ENCODE peak calls at places on chromosome 13, in eight cellular contexts. One of them, this sample, is unnamed.

GRCh38 chr13:51801631-51802099 is 2.3 kb downstream of the DHRS12 start:
- DNase-seq in sigmoid colon: peak
- DNase-seq in breast epithelium: peak
- DNase-seq in HCT116: no peak
- DNase-seq in stomach: peak
- DNase-seq in prostate gland: peak
- DNase-seq in upper lobe of left lung: no peak
- DNase-seq in transverse colon: peak
- DNase-seq in this sample: no peak

GRCh38 chr13:73001971-73002370 is 56.8 kb upstream of the KLF5 start:
- DNase-seq in HCT116: no peak
- DNase-seq in transverse colon: no peak
- DNase-seq in stomach: no peak
- DNase-seq in prostate gland: no peak
- DNase-seq in sigmoid colon: no peak
- DNase-seq in upper lobe of left lung: no peak
- DNase-seq in breast epithelium: no peak
- DNase-seq in this sample: no peak

GRCh38 chr13:48263196-48263595 is 30.2 kb downstream of the ITM2B start:
- DNase-seq in breast epithelium: no peak
- DNase-seq in transverse colon: no peak
- DNase-seq in prostate gland: no peak
- DNase-seq in stomach: no peak
- DNase-seq in upper lobe of left lung: no peak
- DNase-seq in sigmoid colon: no peak
- DNase-seq in HCT116: no peak
- DNase-seq in this sample: no peak

GRCh38 chr13:102729560-102730275 is 34.9 kb upstream of the METTL21C start:
- DNase-seq in transverse colon: no peak
- DNase-seq in sigmoid colon: no peak
- DNase-seq in stomach: no peak
- DNase-seq in upper lobe of left lung: no peak
- DNase-seq in prostate gland: no peak
- DNase-seq in breast epithelium: no peak
- DNase-seq in HCT116: no peak
- DNase-seq in this sample: no peak

GRCh38 chr13:36115306-36115705 is 15.9 kb downstream of the DCLK1 start:
- DNase-seq in upper lobe of left lung: no peak
- DNase-seq in HCT116: no peak
- DNase-seq in transverse colon: no peak
- DNase-seq in stomach: no peak
- DNase-seq in breast epithelium: no peak
- DNase-seq in prostate gland: no peak
- DNase-seq in sigmoid colon: no peak
- DNase-seq in this sample: no peak

GRCh38 chr13:63367522-63368198 is 1952.0 kb upstream of the PCDH20 start:
- DNase-seq in HCT116: no peak
- DNase-seq in sigmoid colon: no peak
- DNase-seq in transverse colon: no peak
- DNase-seq in breast epithelium: no peak
- DNase-seq in prostate gland: no peak
- DNase-seq in upper lobe of left lung: no peak
- DNase-seq in stomach: no peak
- DNase-seq in this sample: no peak

GRCh38 chr13:55714120-55714519 is 1426.6 kb upstream of the PRR20A start:
- DNase-seq in stomach: no peak
- DNase-seq in transverse colon: no peak
- DNase-seq in HCT116: no peak
- DNase-seq in prostate gland: no peak
- DNase-seq in breast epithelium: no peak
- DNase-seq in upper lobe of left lung: no peak
- DNase-seq in sigmoid colon: no peak
- DNase-seq in this sample: no peak

GRCh38 chr13:31209172-31209818 is 9.5 kb downstream of the B3GLCT start:
- DNase-seq in upper lobe of left lung: no peak
- DNase-seq in stomach: peak
- DNase-seq in prostate gland: peak
- DNase-seq in transverse colon: peak
- DNase-seq in sigmoid colon: peak
- DNase-seq in breast epithelium: no peak
- DNase-seq in HCT116: no peak
- DNase-seq in this sample: no peak

GRCh38 chr13:52428295-52428694 is 22.1 kb downstream of the VPS36 start:
- DNase-seq in stomach: peak
- DNase-seq in breast epithelium: no peak
- DNase-seq in sigmoid colon: no peak
- DNase-seq in upper lobe of left lung: no peak
- DNase-seq in HCT116: no peak
- DNase-seq in prostate gland: no peak
- DNase-seq in transverse colon: no peak
- DNase-seq in this sample: no peak

GRCh38 chr13:87311165-87311564 is 360.0 kb upstream of the SLITRK5 start:
- DNase-seq in sigmoid colon: no peak
- DNase-seq in stomach: no peak
- DNase-seq in upper lobe of left lung: no peak
- DNase-seq in HCT116: no peak
- DNase-seq in prostate gland: no peak
- DNase-seq in transverse colon: no peak
- DNase-seq in breast epithelium: no peak
- DNase-seq in this sample: no peak

GRCh38 chr13:39406688-39407087 is 196.3 kb downstream of the LHFPL6 start:
- DNase-seq in stomach: no peak
- DNase-seq in HCT116: no peak
- DNase-seq in transverse colon: no peak
- DNase-seq in prostate gland: no peak
- DNase-seq in sigmoid colon: no peak
- DNase-seq in upper lobe of left lung: no peak
- DNase-seq in breast epithelium: no peak
- DNase-seq in this sample: no peak

GRCh38 chr13:22235285-22235949 is 564.5 kb downstream of the FGF9 start:
- DNase-seq in prostate gland: no peak
- DNase-seq in HCT116: peak
- DNase-seq in upper lobe of left lung: no peak
- DNase-seq in stomach: no peak
- DNase-seq in sigmoid colon: no peak
- DNase-seq in breast epithelium: no peak
- DNase-seq in transverse colon: no peak
- DNase-seq in this sample: no peak

GRCh38 chr13:45436953-45437352 is 18.8 kb upstream of the SLC25A30 start:
- DNase-seq in sigmoid colon: no peak
- DNase-seq in transverse colon: no peak
- DNase-seq in HCT116: no peak
- DNase-seq in upper lobe of left lung: no peak
- DNase-seq in stomach: no peak
- DNase-seq in breast epithelium: no peak
- DNase-seq in prostate gland: no peak
- DNase-seq in this sample: no peak

GRCh38 chr13:48493851-48494250 is 39.0 kb downstream of the RCBTB2 start:
- DNase-seq in prostate gland: peak
- DNase-seq in sigmoid colon: no peak
- DNase-seq in HCT116: no peak
- DNase-seq in transverse colon: no peak
- DNase-seq in stomach: no peak
- DNase-seq in breast epithelium: no peak
- DNase-seq in upper lobe of left lung: no peak
- DNase-seq in this sample: no peak

GRCh38 chr13:40563350-40564125 is 102.9 kb downstream of the FOXO1 start:
- DNase-seq in stomach: no peak
- DNase-seq in sigmoid colon: no peak
- DNase-seq in upper lobe of left lung: no peak
- DNase-seq in HCT116: no peak
- DNase-seq in transverse colon: no peak
- DNase-seq in breast epithelium: no peak
- DNase-seq in prostate gland: no peak
- DNase-seq in this sample: no peak

GRCh38 chr13:40553356-40553755 is 113.1 kb downstream of the FOXO1 start:
- DNase-seq in stomach: no peak
- DNase-seq in prostate gland: no peak
- DNase-seq in transverse colon: no peak
- DNase-seq in HCT116: no peak
- DNase-seq in sigmoid colon: no peak
- DNase-seq in breast epithelium: no peak
- DNase-seq in upper lobe of left lung: no peak
- DNase-seq in this sample: no peak

GRCh38 chr13:40562975-40563349 is 103.5 kb downstream of the FOXO1 start:
- DNase-seq in transverse colon: no peak
- DNase-seq in upper lobe of left lung: peak
- DNase-seq in HCT116: no peak
- DNase-seq in sigmoid colon: no peak
- DNase-seq in breast epithelium: no peak
- DNase-seq in stomach: no peak
- DNase-seq in prostate gland: no peak
- DNase-seq in this sample: no peak

GRCh38 chr13:40559915-40560314 is 106.5 kb downstream of the FOXO1 start:
- DNase-seq in stomach: no peak
- DNase-seq in upper lobe of left lung: no peak
- DNase-seq in sigmoid colon: no peak
- DNase-seq in prostate gland: no peak
- DNase-seq in HCT116: no peak
- DNase-seq in breast epithelium: no peak
- DNase-seq in transverse colon: no peak
- DNase-seq in this sample: no peak

GRCh38 chr13:40558656-40559055 is 107.8 kb downstream of the FOXO1 start:
- DNase-seq in prostate gland: no peak
- DNase-seq in upper lobe of left lung: no peak
- DNase-seq in stomach: no peak
- DNase-seq in HCT116: no peak
- DNase-seq in breast epithelium: no peak
- DNase-seq in transverse colon: no peak
- DNase-seq in sigmoid colon: no peak
- DNase-seq in this sample: no peak
- TF ChIP-seq POLR2A in prostate gland: no peak
- TF ChIP-seq POLR2A in upper lobe of left lung: no peak
- TF ChIP-seq POLR2A in stomach: no peak
- TF ChIP-seq POLR2A in HCT116: no peak
- TF ChIP-seq POLR2A in breast epithelium: no peak
- TF ChIP-seq POLR2A in transverse colon: no peak
- TF ChIP-seq POLR2A in sigmoid colon: no peak
- TF ChIP-seq POLR2A in this sample: no peak

GRCh38 chr13:114033541-114034315 is 59.9 kb upstream of the C13orf46 start:
- DNase-seq in upper lobe of left lung: peak
- DNase-seq in breast epithelium: no peak
- DNase-seq in transverse colon: no peak
- DNase-seq in stomach: no peak
- DNase-seq in prostate gland: no peak
- DNase-seq in sigmoid colon: no peak
- DNase-seq in HCT116: no peak
- DNase-seq in this sample: no peak

GRCh38 chr13:114031631-114032030 is 57.8 kb upstream of the C13orf46 start:
- DNase-seq in stomach: no peak
- DNase-seq in HCT116: no peak
- DNase-seq in prostate gland: no peak
- DNase-seq in upper lobe of left lung: peak
- DNase-seq in transverse colon: no peak
- DNase-seq in breast epithelium: no peak
- DNase-seq in sigmoid colon: no peak
- DNase-seq in this sample: no peak

GRCh38 chr13:114029866-114030625 is 56.2 kb upstream of the C13orf46 start:
- DNase-seq in upper lobe of left lung: peak
- DNase-seq in HCT116: no peak
- DNase-seq in prostate gland: no peak
- DNase-seq in transverse colon: no peak
- DNase-seq in sigmoid colon: no peak
- DNase-seq in stomach: no peak
- DNase-seq in breast epithelium: no peak
- DNase-seq in this sample: no peak

GRCh38 chr13:114030666-114031610 is 57.1 kb upstream of the C13orf46 start:
- DNase-seq in HCT116: no peak
- DNase-seq in prostate gland: no peak
- DNase-seq in stomach: no peak
- DNase-seq in upper lobe of left lung: peak
- DNase-seq in breast epithelium: no peak
- DNase-seq in transverse colon: no peak
- DNase-seq in sigmoid colon: no peak
- DNase-seq in this sample: no peak

DNA sequence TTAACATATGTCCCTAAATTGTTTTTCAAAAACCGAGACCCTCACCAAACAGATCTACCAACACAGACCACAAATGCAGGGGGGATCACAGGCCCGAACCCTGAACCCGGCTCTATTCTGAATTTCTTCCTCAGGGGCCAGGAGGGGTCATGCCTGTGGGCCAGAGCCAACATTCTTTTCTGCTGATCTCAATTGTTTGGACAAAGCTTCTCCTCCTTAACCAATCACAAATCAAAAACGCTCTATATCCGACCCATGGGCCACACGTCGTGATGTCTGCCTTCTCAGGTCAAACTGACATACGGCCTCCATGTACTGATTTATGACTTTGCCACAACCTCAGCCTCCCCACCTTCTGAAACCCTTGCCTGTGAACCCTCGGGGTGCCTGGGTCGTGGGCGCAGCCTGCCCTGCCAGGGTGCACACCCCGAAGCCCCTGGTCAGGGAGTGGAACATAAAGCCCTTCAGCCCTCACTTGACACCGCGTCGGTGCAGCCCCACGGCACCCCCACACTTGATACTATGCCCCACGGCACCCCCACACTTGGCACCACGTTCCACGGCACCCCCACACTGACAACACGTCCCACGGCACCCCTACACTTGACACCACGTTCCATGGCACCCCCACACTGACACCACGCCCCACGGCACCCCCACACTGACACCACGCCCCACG is 58.4 kb upstream of the C13orf46 start:
- DNase-seq in sigmoid colon: no peak
- DNase-seq in prostate gland: no peak
- DNase-seq in upper lobe of left lung: peak
- DNase-seq in transverse colon: no peak
- DNase-seq in breast epithelium: no peak
- DNase-seq in HCT116: no peak
- DNase-seq in stomach: no peak
- DNase-seq in this sample: no peak
- TF ChIP-seq POLR2AphosphoS5 in sigmoid colon: no peak
- TF ChIP-seq POLR2AphosphoS5 in prostate gland: no peak
- TF ChIP-seq POLR2AphosphoS5 in upper lobe of left lung: no peak
- TF ChIP-seq POLR2AphosphoS5 in transverse colon: no peak
- TF ChIP-seq POLR2AphosphoS5 in breast epithelium: no peak
- TF ChIP-seq POLR2AphosphoS5 in HCT116: no peak
- TF ChIP-seq POLR2AphosphoS5 in stomach: no peak
- TF ChIP-seq POLR2AphosphoS5 in this sample: no peak

GRCh38 chr13:41456768-41457588 is at the start of gene RGCC:
- DNase-seq in upper lobe of left lung: peak
- DNase-seq in breast epithelium: no peak
- DNase-seq in prostate gland: peak
- DNase-seq in transverse colon: peak
- DNase-seq in HCT116: peak
- DNase-seq in stomach: peak
- DNase-seq in sigmoid colon: peak
- DNase-seq in this sample: peak
- TF ChIP-seq POLR2A in upper lobe of left lung: peak
- TF ChIP-seq POLR2A in breast epithelium: no peak
- TF ChIP-seq POLR2A in prostate gland: peak
- TF ChIP-seq POLR2A in transverse colon: peak
- TF ChIP-seq POLR2A in HCT116: no peak
- TF ChIP-seq POLR2A in stomach: no peak
- TF ChIP-seq POLR2A in sigmoid colon: no peak
- TF ChIP-seq POLR2A in this sample: peak

DNA sequence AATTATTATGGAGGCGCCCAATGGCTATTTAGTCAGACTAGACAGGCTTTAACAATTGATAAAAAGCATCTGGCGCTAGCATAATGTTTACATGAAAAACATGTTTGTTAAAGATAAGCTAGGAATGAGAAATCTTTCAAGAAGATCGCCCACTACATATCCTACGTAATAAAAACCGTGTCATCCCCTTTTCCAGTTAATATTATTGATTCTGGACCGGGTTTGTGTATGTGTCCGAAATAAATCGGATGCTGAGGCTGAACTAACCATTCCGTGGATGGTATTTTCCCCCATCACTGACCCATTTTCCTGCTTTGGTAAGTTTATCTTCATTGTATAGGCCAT is 8.8 kb downstream of the COL4A1 start:
- DNase-seq in HCT116: no peak
- DNase-seq in sigmoid colon: no peak
- DNase-seq in breast epithelium: no peak
- DNase-seq in upper lobe of left lung: no peak
- DNase-seq in prostate gland: no peak
- DNase-seq in transverse colon: no peak
- DNase-seq in stomach: no peak
- DNase-seq in this sample: no peak
- TF ChIP-seq POLR2AphosphoS5 in HCT116: no peak
- TF ChIP-seq POLR2AphosphoS5 in sigmoid colon: no peak
- TF ChIP-seq POLR2AphosphoS5 in breast epithelium: no peak
- TF ChIP-seq POLR2AphosphoS5 in upper lobe of left lung: no peak
- TF ChIP-seq POLR2AphosphoS5 in prostate gland: no peak
- TF ChIP-seq POLR2AphosphoS5 in transverse colon: no peak
- TF ChIP-seq POLR2AphosphoS5 in stomach: no peak
- TF ChIP-seq POLR2AphosphoS5 in this sample: no peak

This sample was measured in suprapubic skin.